ENCODE peak calls at places on chromosomes 4 and X, in four cellular contexts. C is esophagus squamous epithelium, K is fibroblast of pulmonary artery, M is OCI-LY7. N is an unnamed sample.

GRCh38 chr4:183797041-183797444 is 108.1 kb upstream of the STOX2 start:
- DNase-seq in C (no peak), K (no peak), M (no peak), N (peak)

GRCh38 chrX:13837290-13837745 is 20.4 kb upstream of the GPM6B start:
- DNase-seq in C (no peak), K (no peak), M (no peak), N (no peak)

GRCh38 chr4:48906283-48907173 is at the start of gene OCIAD2:
- DNase-seq in C (peak), K (peak), M (peak), N (peak)

GRCh38 chrX:45584717-45585116 is 384.0 kb upstream of the DIPK2B start:
- DNase-seq in C (no peak), K (no peak), M (no peak), N (peak)

GRCh38 chrX:49977319-49978090 is 55.1 kb downstream of the CLCN5 start:
- DNase-seq in C (no peak), K (no peak), M (no peak), N (no peak)

GRCh38 chr4:149371021-149371420 is 444.6 kb downstream of the IQCM start:
- DNase-seq in C (no peak), K (peak), M (peak), N (peak)

GRCh38 chrX:30635630-30636029 is 17.6 kb upstream of the GK start:
- DNase-seq in C (no peak), K (peak), M (peak), N (no peak)

GRCh38 chr4:110793381-110793801 is 170.5 kb upstream of the PITX2 start:
- DNase-seq in C (no peak), K (peak), M (no peak), N (no peak)

GRCh38 chr4:56301181-56302076 is 85.9 kb downstream of the AASDH start:
- DNase-seq in C (peak), K (peak), M (peak), N (peak)

GRCh38 chr4:114384629-114385028 is 214.0 kb upstream of the UGT8 start:
- DNase-seq in C (no peak), K (peak), M (peak), N (peak)

GRCh38 chr4:99722662-99723061 is 65.0 kb upstream of the C4orf54 start:
- DNase-seq in C (no peak), K (peak), M (no peak), N (no peak)

DNA sequence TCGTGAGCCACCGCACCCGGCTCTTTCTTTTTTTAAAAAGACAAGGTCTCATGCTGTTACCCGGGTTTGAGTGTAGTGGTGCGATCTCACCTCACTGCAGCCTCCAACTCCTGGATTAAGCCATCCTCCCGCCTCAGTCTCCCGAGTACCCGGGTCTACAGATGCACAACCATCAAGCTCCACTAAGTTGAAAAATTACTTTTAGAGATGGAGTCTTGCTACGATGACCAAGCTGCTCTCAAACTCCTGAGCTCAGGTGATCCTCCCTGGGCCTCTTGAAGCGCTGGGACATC is 2.0 kb downstream of the SLC25A6 start:
- DNase-seq in C (no peak), K (no peak), M (no peak), N (no peak)
- H3K4me3 ChIP-seq in C (peak), K (no peak), M (peak), N (no peak)

GRCh38 chr4:22988526-22988925 is 295.8 kb downstream of the GBA3 start:
- DNase-seq in C (no peak), K (no peak), M (no peak), N (no peak)
- H3K4me3 ChIP-seq in C (no peak), K (no peak), M (no peak), N (no peak)

GRCh38 chr4:140463610-140464009 is 34.5 kb downstream of the MGAT4D start:
- DNase-seq in C (no peak), K (no peak), M (no peak), N (no peak)
- H3K4me3 ChIP-seq in C (no peak), K (no peak), M (no peak), N (no peak)

DNA sequence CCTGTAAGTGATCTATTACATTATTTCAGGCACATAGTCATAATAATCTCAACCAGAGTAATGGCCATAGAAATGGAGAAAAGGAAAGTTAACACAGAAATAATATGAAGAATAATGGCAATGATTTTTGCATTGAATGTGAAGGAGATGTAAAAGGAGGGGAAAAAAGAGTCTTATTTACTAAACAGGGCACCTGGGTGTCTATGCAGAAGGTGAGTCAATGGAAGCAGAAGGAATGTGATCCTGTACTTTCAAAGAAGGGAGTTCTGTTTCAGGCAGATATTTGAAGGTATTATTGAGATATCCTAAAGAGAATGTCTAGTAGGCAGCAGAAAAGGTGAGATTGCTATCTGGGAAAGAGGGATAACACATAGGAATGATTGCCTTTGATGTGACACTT is 279.9 kb downstream of the INPP4B start:
- DNase-seq in C (no peak), K (no peak), M (no peak), N (no peak)
- H3K4me3 ChIP-seq in C (no peak), K (no peak), M (no peak), N (no peak)

GRCh38 chrX:17380221-17380620 is 5.2 kb downstream of the NHS start:
- DNase-seq in C (no peak), K (no peak), M (no peak), N (peak)
- H3K4me3 ChIP-seq in C (no peak), K (no peak), M (no peak), N (no peak)

DNA sequence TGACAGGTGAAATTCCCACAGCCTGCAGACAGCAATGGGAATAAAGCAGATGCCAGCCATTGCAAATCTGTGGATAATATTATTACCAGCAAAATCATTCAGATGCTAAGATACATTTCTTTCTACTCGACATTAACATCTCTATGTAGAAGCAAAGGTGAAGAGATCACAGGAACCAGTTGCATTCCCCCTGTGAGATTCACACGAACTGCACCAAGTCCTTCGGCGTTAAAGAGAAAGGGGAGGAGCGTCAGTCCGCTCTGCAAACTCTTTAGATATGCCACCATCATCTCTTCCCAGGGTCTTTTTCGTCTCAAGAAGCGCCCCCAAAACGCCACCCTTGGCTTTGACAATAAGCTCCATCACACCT is 1.9 kb downstream of the NEUROG2 start:
- DNase-seq in C (no peak), K (no peak), M (no peak), N (no peak)
- H3K4me3 ChIP-seq in C (no peak), K (no peak), M (peak), N (no peak)

DNA sequence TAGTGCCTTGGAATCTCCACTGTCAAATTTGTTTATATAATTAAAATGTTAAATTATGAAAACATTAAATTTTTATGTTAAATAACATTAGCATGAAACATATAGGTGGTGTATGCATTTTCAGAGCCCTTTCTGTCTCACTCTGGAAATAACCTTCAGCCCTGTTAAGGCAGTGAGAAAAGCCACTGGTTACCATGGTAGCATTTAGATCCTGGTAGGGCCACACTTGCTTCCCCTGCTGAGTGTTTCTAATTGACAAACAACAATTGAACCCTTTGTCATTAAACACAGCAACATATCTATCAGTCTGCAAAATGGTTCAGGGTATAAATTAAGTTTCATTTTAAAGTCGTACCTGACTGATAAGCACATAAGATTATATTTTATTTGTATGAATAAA is 63.5 kb downstream of the PDK3 start:
- DNase-seq in C (no peak), K (no peak), M (no peak), N (no peak)
- H3K4me3 ChIP-seq in C (no peak), K (no peak), M (no peak), N (no peak)

DNA sequence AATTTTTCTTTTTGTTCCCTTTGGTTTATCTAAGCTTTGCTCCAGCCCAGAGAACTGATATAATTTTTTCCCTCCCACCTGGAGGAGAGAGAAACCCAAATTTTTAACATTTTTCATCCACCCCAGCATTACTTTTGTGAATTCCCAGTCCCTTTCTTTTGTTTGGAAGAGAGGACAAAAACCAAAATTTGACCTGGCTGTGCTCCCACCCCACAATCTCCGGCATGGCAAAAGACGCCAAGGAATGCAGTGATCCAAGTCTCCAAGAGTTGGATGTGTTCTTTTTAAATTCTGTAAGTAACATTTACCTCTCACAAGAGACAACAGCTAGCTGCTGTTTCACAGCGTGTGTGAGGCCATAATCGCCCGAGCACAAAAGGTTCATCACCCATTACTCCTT is 25.2 kb upstream of the FAM156A start:
- DNase-seq in C (no peak), K (peak), M (no peak), N (no peak)
- H3K4me3 ChIP-seq in C (peak), K (peak), M (no peak), N (no peak)

DNA sequence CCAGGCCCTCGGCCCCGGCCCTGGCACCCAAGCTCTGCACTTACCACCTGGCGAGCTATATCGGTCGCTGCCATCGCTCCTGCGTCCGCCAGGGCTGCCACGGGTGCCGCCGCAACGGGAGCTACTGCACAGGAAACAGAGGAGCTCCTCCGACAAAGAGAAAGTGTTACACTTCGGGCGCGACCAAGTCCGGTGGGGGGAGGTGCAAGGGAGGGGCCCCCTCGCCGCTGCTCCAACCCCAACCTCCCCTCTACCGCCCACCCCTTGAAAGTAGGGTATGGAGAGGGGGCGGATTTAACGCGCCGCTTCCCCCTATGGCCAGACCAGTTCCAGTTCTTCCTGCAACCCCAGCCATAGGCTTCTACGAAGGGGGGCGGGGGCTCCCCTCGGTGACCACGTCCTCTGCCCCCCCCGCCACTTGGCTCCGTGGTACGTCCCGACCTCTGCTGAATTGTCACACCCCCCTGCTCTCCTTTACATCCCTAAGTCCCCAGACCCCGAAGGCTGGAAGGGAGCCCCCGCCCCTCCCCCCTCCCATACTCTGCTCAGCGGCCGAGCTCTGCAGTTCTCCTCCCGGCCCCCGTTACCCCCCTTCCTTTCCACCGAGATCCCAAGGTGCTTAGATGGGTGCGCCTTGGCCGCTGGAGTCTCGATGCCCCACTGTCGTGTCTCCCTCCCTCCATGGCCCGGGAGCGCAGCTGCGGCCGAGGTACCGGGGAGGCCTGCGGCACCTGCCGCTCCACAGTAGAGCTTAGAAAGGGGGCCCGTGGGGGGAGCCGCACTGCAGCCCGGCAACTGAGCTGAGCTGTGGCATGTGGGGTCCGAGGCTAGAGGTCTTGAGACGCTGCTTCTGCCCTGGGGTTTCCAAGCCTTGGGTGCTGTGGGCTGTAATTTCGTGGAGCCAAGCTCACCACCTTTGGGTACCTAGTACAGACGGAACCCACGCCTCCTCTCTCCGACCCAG is at the start of gene SEPTIN6:
- DNase-seq in C (peak), K (peak), M (peak), N (peak)
- H3K4me3 ChIP-seq in C (peak), K (peak), M (peak), N (peak)